ENCODE peak calls at places on chromosomes 3 and 15, in ten cellular contexts. One of them, this sample, is unnamed.

GRCh38 chr3:81339040-81339845 is 422.2 kb downstream of the GBE1 start:
- DNase-seq in K562: peak; percentile 6
- DNase-seq in breast epithelium: no peak
- DNase-seq in heart right ventricle: no peak
- DNase-seq in progenitor cell of endocrine pancreas: no peak
- DNase-seq in psoas muscle: no peak
- DNase-seq in GM12865: peak; percentile 5
- DNase-seq in Panc1: peak; percentile 8
- DNase-seq in IMR-90: peak; percentile 6
- DNase-seq in esophagus squamous epithelium: no peak
- DNase-seq in this sample: no peak

GRCh38 chr15:91047545-91048199 is 25.3 kb upstream of the VPS33B start:
- DNase-seq in K562: no peak
- DNase-seq in breast epithelium: no peak
- DNase-seq in heart right ventricle: no peak
- DNase-seq in progenitor cell of endocrine pancreas: no peak
- DNase-seq in psoas muscle: no peak
- DNase-seq in GM12865: no peak
- DNase-seq in Panc1: no peak
- DNase-seq in IMR-90: no peak
- DNase-seq in esophagus squamous epithelium: no peak
- DNase-seq in this sample: no peak

GRCh38 chr15:90087454-90088154 is 14.7 kb downstream of the IDH2 start:
- DNase-seq in K562: peak; percentile 81
- DNase-seq in breast epithelium: no peak
- DNase-seq in heart right ventricle: no peak
- DNase-seq in progenitor cell of endocrine pancreas: no peak
- DNase-seq in psoas muscle: no peak
- DNase-seq in GM12865: peak; percentile 34
- DNase-seq in Panc1: no peak
- DNase-seq in IMR-90: peak; percentile 36
- DNase-seq in esophagus squamous epithelium: no peak
- DNase-seq in this sample: no peak

GRCh38 chr3:102532901-102533300 is 98.1 kb downstream of the ZPLD1 start:
- DNase-seq in K562: no peak
- DNase-seq in breast epithelium: no peak
- DNase-seq in heart right ventricle: no peak
- DNase-seq in progenitor cell of endocrine pancreas: no peak
- DNase-seq in psoas muscle: no peak
- DNase-seq in GM12865: peak; percentile 5
- DNase-seq in Panc1: no peak
- DNase-seq in IMR-90: peak; percentile 4
- DNase-seq in esophagus squamous epithelium: no peak
- DNase-seq in this sample: no peak

GRCh38 chr3:169771651-169772529 is 1.3 kb upstream of the MYNN start:
- DNase-seq in K562: peak; percentile 36
- DNase-seq in breast epithelium: no peak
- DNase-seq in heart right ventricle: peak; percentile 39
- DNase-seq in progenitor cell of endocrine pancreas: peak; percentile 50
- DNase-seq in psoas muscle: peak; percentile 41
- DNase-seq in GM12865: peak; percentile 86
- DNase-seq in Panc1: peak; percentile 87
- DNase-seq in IMR-90: peak; percentile 72
- DNase-seq in esophagus squamous epithelium: no peak
- DNase-seq in this sample: peak; percentile 53

GRCh38 chr3:85939026-85939616 is 980.3 kb downstream of the CADM2 start:
- DNase-seq in K562: no peak
- DNase-seq in breast epithelium: no peak
- DNase-seq in heart right ventricle: no peak
- DNase-seq in progenitor cell of endocrine pancreas: no peak
- DNase-seq in psoas muscle: no peak
- DNase-seq in GM12865: no peak
- DNase-seq in Panc1: no peak
- DNase-seq in IMR-90: no peak
- DNase-seq in esophagus squamous epithelium: no peak
- DNase-seq in this sample: no peak

GRCh38 chr15:32872606-32873291 is 154.9 kb downstream of the GREM1 start:
- DNase-seq in K562: no peak
- DNase-seq in breast epithelium: no peak
- DNase-seq in heart right ventricle: no peak
- DNase-seq in progenitor cell of endocrine pancreas: no peak
- DNase-seq in psoas muscle: peak; percentile 42
- DNase-seq in GM12865: no peak
- DNase-seq in Panc1: no peak
- DNase-seq in IMR-90: peak; percentile 96
- DNase-seq in esophagus squamous epithelium: no peak
- DNase-seq in this sample: no peak

GRCh38 chr3:178382388-178383061 is 153.7 kb upstream of the KCNMB2 start:
- DNase-seq in K562: no peak
- DNase-seq in breast epithelium: no peak
- DNase-seq in heart right ventricle: no peak
- DNase-seq in progenitor cell of endocrine pancreas: no peak
- DNase-seq in psoas muscle: no peak
- DNase-seq in GM12865: no peak
- DNase-seq in Panc1: no peak
- DNase-seq in IMR-90: peak; percentile 95
- DNase-seq in esophagus squamous epithelium: no peak
- DNase-seq in this sample: no peak

GRCh38 chr15:65839354-65839901 is 29.9 kb upstream of the RAB11A start:
- DNase-seq in K562: peak; percentile 47
- DNase-seq in breast epithelium: no peak
- DNase-seq in heart right ventricle: no peak
- DNase-seq in progenitor cell of endocrine pancreas: no peak
- DNase-seq in psoas muscle: no peak
- DNase-seq in GM12865: no peak
- DNase-seq in Panc1: no peak
- DNase-seq in IMR-90: no peak
- DNase-seq in esophagus squamous epithelium: no peak
- DNase-seq in this sample: no peak

GRCh38 chr3:127456471-127457093 is 134.0 kb downstream of the TPRA1 start:
- DNase-seq in K562: no peak
- DNase-seq in breast epithelium: no peak
- DNase-seq in heart right ventricle: no peak
- DNase-seq in progenitor cell of endocrine pancreas: no peak
- DNase-seq in psoas muscle: no peak
- DNase-seq in GM12865: no peak
- DNase-seq in Panc1: no peak
- DNase-seq in IMR-90: peak; percentile 63
- DNase-seq in esophagus squamous epithelium: no peak
- DNase-seq in this sample: no peak

GRCh38 chr3:161069441-161070251 is 35.5 kb downstream of the B3GALNT1 start:
- DNase-seq in K562: no peak
- DNase-seq in breast epithelium: no peak
- DNase-seq in heart right ventricle: no peak
- DNase-seq in progenitor cell of endocrine pancreas: no peak
- DNase-seq in psoas muscle: no peak
- DNase-seq in GM12865: peak; percentile 80
- DNase-seq in Panc1: peak; percentile 64
- DNase-seq in IMR-90: peak; percentile 46
- DNase-seq in esophagus squamous epithelium: no peak
- DNase-seq in this sample: no peak

GRCh38 chr15:90594297-90594696 is 64.6 kb downstream of the CRTC3 start:
- DNase-seq in K562: no peak
- DNase-seq in breast epithelium: peak; percentile 79
- DNase-seq in heart right ventricle: peak; percentile 48
- DNase-seq in progenitor cell of endocrine pancreas: no peak
- DNase-seq in psoas muscle: peak; percentile 65
- DNase-seq in GM12865: peak; percentile 86
- DNase-seq in Panc1: no peak
- DNase-seq in IMR-90: no peak
- DNase-seq in esophagus squamous epithelium: peak; percentile 54
- DNase-seq in this sample: peak; percentile 62

GRCh38 chr3:62249855-62250543 is 123.4 kb downstream of the FEZF2 start:
- DNase-seq in K562: no peak
- DNase-seq in breast epithelium: no peak
- DNase-seq in heart right ventricle: no peak
- DNase-seq in progenitor cell of endocrine pancreas: no peak
- DNase-seq in psoas muscle: no peak
- DNase-seq in GM12865: no peak
- DNase-seq in Panc1: no peak
- DNase-seq in IMR-90: no peak
- DNase-seq in esophagus squamous epithelium: no peak
- DNase-seq in this sample: no peak

GRCh38 chr15:96351801-96352593 is 21.5 kb downstream of the NR2F2 start:
- DNase-seq in K562: no peak
- DNase-seq in breast epithelium: no peak
- DNase-seq in heart right ventricle: peak; percentile 51
- DNase-seq in progenitor cell of endocrine pancreas: no peak
- DNase-seq in psoas muscle: no peak
- DNase-seq in GM12865: no peak
- DNase-seq in Panc1: no peak
- DNase-seq in IMR-90: no peak
- DNase-seq in esophagus squamous epithelium: no peak
- DNase-seq in this sample: no peak

GRCh38 chr3:134367412-134367811 is 6.8 kb downstream of the AMOTL2 start:
- DNase-seq in K562: no peak
- DNase-seq in breast epithelium: no peak
- DNase-seq in heart right ventricle: no peak
- DNase-seq in progenitor cell of endocrine pancreas: no peak
- DNase-seq in psoas muscle: no peak
- DNase-seq in GM12865: no peak
- DNase-seq in Panc1: no peak
- DNase-seq in IMR-90: no peak
- DNase-seq in esophagus squamous epithelium: no peak
- DNase-seq in this sample: no peak
- TF ChIP-seq CTCF in K562: no peak
- TF ChIP-seq CTCF in breast epithelium: no peak
- TF ChIP-seq CTCF in heart right ventricle: no peak
- TF ChIP-seq CTCF in progenitor cell of endocrine pancreas: no peak
- TF ChIP-seq CTCF in psoas muscle: no peak
- TF ChIP-seq CTCF in GM12865: no peak
- TF ChIP-seq CTCF in Panc1: no peak
- TF ChIP-seq CTCF in IMR-90: peak; percentile 7
- TF ChIP-seq CTCF in esophagus squamous epithelium: no peak
- TF ChIP-seq CTCF in this sample: no peak

GRCh38 chr3:76372497-76372896 is 587.1 kb upstream of the ZNF717 start:
- DNase-seq in K562: no peak
- DNase-seq in breast epithelium: no peak
- DNase-seq in heart right ventricle: no peak
- DNase-seq in progenitor cell of endocrine pancreas: no peak
- DNase-seq in psoas muscle: no peak
- DNase-seq in GM12865: no peak
- DNase-seq in Panc1: no peak
- DNase-seq in IMR-90: peak; percentile 80
- DNase-seq in esophagus squamous epithelium: no peak
- DNase-seq in this sample: no peak

GRCh38 chr3:76370749-76371148 is 585.4 kb upstream of the ZNF717 start:
- DNase-seq in K562: no peak
- DNase-seq in breast epithelium: no peak
- DNase-seq in heart right ventricle: no peak
- DNase-seq in progenitor cell of endocrine pancreas: no peak
- DNase-seq in psoas muscle: no peak
- DNase-seq in GM12865: peak; percentile 12
- DNase-seq in Panc1: no peak
- DNase-seq in IMR-90: peak; percentile 62
- DNase-seq in esophagus squamous epithelium: no peak
- DNase-seq in this sample: no peak

GRCh38 chr3:76365284-76365683 is 579.9 kb upstream of the ZNF717 start:
- DNase-seq in K562: no peak
- DNase-seq in breast epithelium: no peak
- DNase-seq in heart right ventricle: no peak
- DNase-seq in progenitor cell of endocrine pancreas: no peak
- DNase-seq in psoas muscle: no peak
- DNase-seq in GM12865: no peak
- DNase-seq in Panc1: no peak
- DNase-seq in IMR-90: peak; percentile 11
- DNase-seq in esophagus squamous epithelium: no peak
- DNase-seq in this sample: no peak

GRCh38 chr3:76367281-76367680 is 581.9 kb upstream of the ZNF717 start:
- DNase-seq in K562: no peak
- DNase-seq in breast epithelium: no peak
- DNase-seq in heart right ventricle: no peak
- DNase-seq in progenitor cell of endocrine pancreas: no peak
- DNase-seq in psoas muscle: no peak
- DNase-seq in GM12865: no peak
- DNase-seq in Panc1: no peak
- DNase-seq in IMR-90: peak; percentile 85
- DNase-seq in esophagus squamous epithelium: no peak
- DNase-seq in this sample: no peak

GRCh38 chr3:76369170-76369569 is 583.8 kb upstream of the ZNF717 start:
- DNase-seq in K562: no peak
- DNase-seq in breast epithelium: no peak
- DNase-seq in heart right ventricle: no peak
- DNase-seq in progenitor cell of endocrine pancreas: no peak
- DNase-seq in psoas muscle: no peak
- DNase-seq in GM12865: peak; percentile 28
- DNase-seq in Panc1: no peak
- DNase-seq in IMR-90: peak; percentile 69
- DNase-seq in esophagus squamous epithelium: no peak
- DNase-seq in this sample: no peak
- TF ChIP-seq CTCF in K562: no peak
- TF ChIP-seq CTCF in breast epithelium: no peak
- TF ChIP-seq CTCF in heart right ventricle: peak; percentile 12
- TF ChIP-seq CTCF in progenitor cell of endocrine pancreas: no peak
- TF ChIP-seq CTCF in psoas muscle: no peak
- TF ChIP-seq CTCF in GM12865: peak; percentile 32
- TF ChIP-seq CTCF in Panc1: no peak
- TF ChIP-seq CTCF in IMR-90: peak; percentile 68
- TF ChIP-seq CTCF in esophagus squamous epithelium: no peak
- TF ChIP-seq CTCF in this sample: no peak

GRCh38 chr15:79543097-79543496 is 111.0 kb downstream of the MINAR1 start:
- DNase-seq in K562: no peak
- DNase-seq in breast epithelium: no peak
- DNase-seq in heart right ventricle: no peak
- DNase-seq in progenitor cell of endocrine pancreas: no peak
- DNase-seq in psoas muscle: no peak
- DNase-seq in GM12865: no peak
- DNase-seq in Panc1: no peak
- DNase-seq in IMR-90: no peak
- DNase-seq in esophagus squamous epithelium: no peak
- DNase-seq in this sample: no peak
- TF ChIP-seq CTCF in K562: peak; percentile 17
- TF ChIP-seq CTCF in breast epithelium: no peak
- TF ChIP-seq CTCF in heart right ventricle: no peak
- TF ChIP-seq CTCF in progenitor cell of endocrine pancreas: peak; percentile 18
- TF ChIP-seq CTCF in psoas muscle: no peak
- TF ChIP-seq CTCF in GM12865: no peak
- TF ChIP-seq CTCF in Panc1: no peak
- TF ChIP-seq CTCF in IMR-90: no peak
- TF ChIP-seq CTCF in esophagus squamous epithelium: no peak
- TF ChIP-seq CTCF in this sample: no peak

DNA sequence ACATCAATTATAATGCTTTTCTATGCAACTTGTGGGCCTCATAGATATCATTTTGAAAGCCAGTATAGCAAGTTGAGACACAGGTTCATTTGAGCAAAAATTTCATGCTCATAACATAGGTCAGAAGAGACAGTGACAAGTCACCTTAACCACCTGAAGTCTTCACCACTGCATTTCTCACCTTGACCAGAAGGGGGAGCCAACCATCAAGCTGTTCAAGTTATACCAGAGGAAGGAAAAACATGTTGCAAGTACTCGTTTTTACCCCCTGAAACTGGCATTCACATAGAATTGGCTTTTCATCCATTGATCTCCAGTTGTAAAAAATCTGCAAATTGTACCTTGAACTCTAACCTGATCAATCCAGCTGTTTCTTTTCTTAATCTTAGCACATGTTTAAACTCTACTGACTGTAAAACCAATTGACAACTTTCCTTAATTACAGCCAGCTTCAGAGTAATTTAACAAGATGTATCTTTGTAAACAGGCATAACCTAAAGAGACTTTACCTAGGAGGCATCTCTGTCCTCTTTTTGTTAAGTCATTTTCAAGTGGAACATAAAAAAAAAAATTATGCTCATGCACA is 1.4 kb downstream of the LMOD3 start:
- DNase-seq in K562: peak; percentile 51
- DNase-seq in breast epithelium: peak; percentile 72
- DNase-seq in heart right ventricle: no peak
- DNase-seq in progenitor cell of endocrine pancreas: peak; percentile 71
- DNase-seq in psoas muscle: peak; percentile 47
- DNase-seq in GM12865: peak; percentile 91
- DNase-seq in Panc1: peak; percentile 79
- DNase-seq in IMR-90: peak; percentile 76
- DNase-seq in esophagus squamous epithelium: peak; percentile 1
- DNase-seq in this sample: peak; percentile 58
- TF ChIP-seq CTCF in K562: peak; percentile 61
- TF ChIP-seq CTCF in breast epithelium: peak; percentile 85
- TF ChIP-seq CTCF in heart right ventricle: peak; percentile 98
- TF ChIP-seq CTCF in progenitor cell of endocrine pancreas: peak; percentile 96
- TF ChIP-seq CTCF in psoas muscle: peak; percentile 94
- TF ChIP-seq CTCF in GM12865: peak; percentile 95
- TF ChIP-seq CTCF in Panc1: peak; percentile 83
- TF ChIP-seq CTCF in IMR-90: peak; percentile 78
- TF ChIP-seq CTCF in esophagus squamous epithelium: peak; percentile 87
- TF ChIP-seq CTCF in this sample: peak; percentile 94